ENCODE peak calls at places on chromosomes 4 and X, in five cellular contexts. M, N, E, Q and L are unnamed samples.
A peak's percentile ranks its signal among the peaks of the same experiment; 100 is the strongest.

GRCh38 chr4:19224820-19225219 is 1026.9 kb upstream of the SLIT2 start:
- DNase-seq in M (no peak), N (no peak), E (peak; percentile 54), Q (no peak), L (no peak)

GRCh38 chr4:82562553-82562854 is 716 bp upstream of the TMEM150C start:
- DNase-seq in M (no peak), N (no peak), E (no peak), Q (no peak), L (peak; percentile 37)

GRCh38 chrX:132266583-132267355 is 47.5 kb upstream of the RAP2C start:
- DNase-seq in M (peak; percentile 52), N (no peak), E (peak; percentile 34), Q (no peak), L (no peak)

GRCh38 chr4:187922274-187922673 is 73.3 kb upstream of the ZFP42 start:
- DNase-seq in M (no peak), N (no peak), E (no peak), Q (no peak), L (no peak)

GRCh38 chr4:55347610-55348228 is 1.7 kb downstream of the SRD5A3 start:
- DNase-seq in M (no peak), N (no peak), E (no peak), Q (no peak), L (no peak)

GRCh38 chrX:108224727-108225455 is 133.3 kb downstream of the ATG4A start:
- DNase-seq in M (peak; percentile 47), N (peak; percentile 4), E (peak; percentile 52), Q (no peak), L (peak; percentile 49)

GRCh38 chrX:19554786-19555185 is 39.5 kb upstream of the MAP3K15 start:
- DNase-seq in M (peak; percentile 86), N (no peak), E (peak; percentile 37), Q (no peak), L (no peak)

GRCh38 chr4:121380448-121381147 is at the start of gene QRFPR:
- DNase-seq in M (no peak), N (no peak), E (peak; percentile 13), Q (no peak), L (peak; percentile 72)

GRCh38 chr4:60656171-60656570 is 544.0 kb upstream of the ADGRL3 start:
- DNase-seq in M (no peak), N (no peak), E (no peak), Q (no peak), L (peak; percentile 7)

GRCh38 chrX:15207384-15207783 is 62.5 kb downstream of the ASB9 start:
- DNase-seq in M (no peak), N (no peak), E (no peak), Q (no peak), L (no peak)

GRCh38 chr4:72564184-72564583 is 4.8 kb downstream of the ADAMTS3 start:
- DNase-seq in M (peak; percentile 27), N (no peak), E (peak; percentile 60), Q (no peak), L (no peak)

GRCh38 chrX:72060196-72060974 is 71.3 kb downstream of the RTL5 start:
- DNase-seq in M (no peak), N (no peak), E (peak; percentile 23), Q (no peak), L (peak; percentile 56)

GRCh38 chr4:85370400-85371032 is 104.4 kb upstream of the ARHGAP24 start:
- DNase-seq in M (peak; percentile 8), N (peak; percentile 42), E (peak; percentile 67), Q (no peak), L (no peak)

GRCh38 chr4:181971411-181971810 is 271.8 kb upstream of the TENM3 start:
- DNase-seq in M (peak; percentile 68), N (no peak), E (no peak), Q (no peak), L (no peak)

GRCh38 chr4:8269535-8270417 is at the start of gene HTRA3:
- DNase-seq in M (no peak), N (peak; percentile 55), E (peak; percentile 86), Q (peak; percentile 79), L (peak; percentile 96)

GRCh38 chr4:8272472-8273428 is 3.2 kb downstream of the HTRA3 start:
- DNase-seq in M (no peak), N (no peak), E (peak; percentile 40), Q (peak; percentile 41), L (no peak)

GRCh38 chr4:8270418-8270771 is 841 bp downstream of the HTRA3 start:
- DNase-seq in M (no peak), N (no peak), E (no peak), Q (no peak), L (no peak)

GRCh38 chr4:8271821-8272220 is 2.3 kb downstream of the HTRA3 start:
- DNase-seq in M (no peak), N (no peak), E (no peak), Q (no peak), L (no peak)

DNA sequence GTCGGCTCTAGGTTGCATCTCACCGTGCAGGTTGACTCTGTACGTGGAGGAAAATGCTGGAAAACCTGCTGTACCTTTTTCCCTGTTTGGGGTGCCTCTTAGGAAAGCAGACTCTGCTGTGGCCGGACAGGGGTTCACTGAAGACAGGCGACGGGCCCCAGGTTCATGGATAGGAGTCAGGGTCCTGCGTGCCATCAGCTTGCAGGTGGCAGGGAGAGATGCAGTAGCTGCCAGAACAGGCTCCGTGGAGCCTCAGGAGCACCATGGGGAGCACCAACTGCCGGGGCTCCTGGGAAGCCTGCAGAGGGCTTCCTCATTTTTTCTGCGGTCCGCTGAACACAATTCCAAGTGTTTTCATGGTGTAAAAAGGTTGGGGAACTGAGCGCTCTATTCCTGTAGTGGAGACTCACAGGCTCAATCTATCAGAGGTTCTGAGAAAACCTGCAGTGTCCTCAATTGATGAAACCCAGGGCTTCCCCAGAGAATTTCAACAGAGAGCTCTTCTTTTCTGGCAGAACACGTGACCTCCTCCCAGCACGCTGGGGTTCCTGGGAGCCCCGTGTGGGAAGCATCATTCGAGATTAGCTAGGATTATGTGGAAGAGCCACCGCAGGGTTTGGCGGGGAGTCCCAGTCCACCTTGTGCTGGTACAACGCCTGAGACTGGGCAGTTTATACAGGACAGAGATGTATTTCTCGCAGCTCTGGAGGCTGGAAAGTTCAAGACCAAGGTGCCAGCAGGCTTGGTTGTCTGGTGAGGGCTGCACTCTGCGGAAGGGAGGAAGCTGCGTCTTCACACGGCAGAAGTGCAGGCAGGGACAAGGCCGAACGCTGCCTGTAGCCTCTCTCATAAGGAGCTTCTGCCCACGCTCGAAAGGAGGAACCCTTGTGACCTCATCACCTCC is 1.6 kb downstream of the HTRA3 start:
- DNase-seq in M (no peak), N (no peak), E (peak; percentile 34), Q (peak; percentile 44), L (no peak)
- H3K27me3 ChIP-seq in M (peaks cover 24% of the 10 kb centered on the region), N (no peaks in the 10 kb centered on the region), E (peaks cover 16% of the 10 kb centered on the region), Q (no peaks in the 10 kb centered on the region), L (peaks cover 21% of the 10 kb centered on the region)

DNA sequence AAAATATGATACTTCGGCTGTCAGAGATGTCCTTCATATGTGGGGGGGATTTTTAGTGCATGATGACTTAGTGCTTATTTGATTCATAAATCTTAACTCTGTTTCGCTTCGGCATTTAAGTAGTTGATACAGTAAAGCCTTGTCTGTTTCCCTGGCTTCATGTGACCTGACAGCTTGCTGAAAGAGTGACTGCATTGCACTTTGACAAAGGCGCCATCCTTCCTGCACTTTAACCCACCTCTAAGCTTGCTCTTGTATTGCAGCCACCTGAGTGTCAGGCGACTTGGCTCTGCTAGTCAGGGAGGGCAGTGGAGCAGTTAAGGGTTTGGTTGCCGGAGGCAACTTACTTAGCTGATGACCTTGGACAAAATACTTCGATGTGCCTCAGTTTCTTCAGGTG is 65.5 kb downstream of the PTTG2 start:
- DNase-seq in M (no peak), N (no peak), E (no peak), Q (no peak), L (no peak)
- H3K36me3 ChIP-seq in M (peaks cover 18% of the 10 kb centered on the region), N (no peaks in the 10 kb centered on the region), E (peaks cover 4% of the 10 kb centered on the region), Q (no peaks in the 10 kb centered on the region), L (peaks cover 5% of the 10 kb centered on the region)

DNA sequence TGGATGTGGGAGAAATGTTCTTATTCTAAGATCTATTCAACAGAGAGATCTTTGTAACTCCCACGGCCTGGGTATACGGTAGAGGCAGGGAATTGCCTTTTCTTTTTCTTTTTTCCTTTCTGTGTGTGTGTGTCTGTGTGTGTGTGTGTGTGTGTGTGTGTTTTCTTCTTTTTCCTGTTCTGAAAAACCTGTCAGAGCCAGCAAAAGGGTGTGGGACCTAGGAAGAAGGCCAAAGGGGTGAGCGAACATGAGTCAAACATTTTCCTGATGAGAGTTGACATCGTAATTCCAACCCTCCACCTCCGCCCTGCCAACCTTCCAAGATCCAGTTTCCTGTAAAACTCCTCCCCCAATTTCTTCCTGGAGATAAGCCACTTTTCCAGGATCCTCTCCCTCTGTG is 2.8 kb upstream of the CHIC2 start:
- DNase-seq in M (peak; percentile 76), N (no peak), E (peak; percentile 81), Q (no peak), L (no peak)
- H3K4me3 ChIP-seq in M (no peak overlapping the region), N (no peak overlapping the region), E (no peak overlapping the region), Q (no peak overlapping the region), L (no peak overlapping the region)

GRCh38 chr4:48490012-48490679 is at the start of gene ZAR1:
- DNase-seq in M (no peak), N (no peak), E (no peak), Q (peak; percentile 8), L (peak; percentile 82)
- H3K27me3 ChIP-seq in M (peaks cover 44% of the 10 kb centered on the region), N (no peaks in the 10 kb centered on the region), E (peaks cover 74% of the 10 kb centered on the region), Q (no peaks in the 10 kb centered on the region), L (peaks cover 50% of the 10 kb centered on the region)